ENCODE peak calls at places on chromosome 13, in four cellular contexts. One of them, this sample, is unnamed.

GRCh38 chr13:50228527-50228926 is 213.3 kb downstream of the KCNRG start:
- DNase-seq in IMR-90: no peak
- DNase-seq in neuronal stem cell: no peak
- DNase-seq in neural progenitor cell: no peak
- DNase-seq in this sample: no peak

GRCh38 chr13:46126552-46127171 is 21.8 kb upstream of the CPB2 start:
- DNase-seq in IMR-90: peak; percentile 68
- DNase-seq in neuronal stem cell: peak; percentile 61
- DNase-seq in neural progenitor cell: peak; percentile 84
- DNase-seq in this sample: no peak

GRCh38 chr13:49904729-49905456 is 31.2 kb downstream of the SPRYD7 start:
- DNase-seq in IMR-90: no peak
- DNase-seq in neuronal stem cell: no peak
- DNase-seq in neural progenitor cell: no peak
- DNase-seq in this sample: no peak

GRCh38 chr13:99307648-99308339 is 595 bp upstream of the GPR183 start:
- DNase-seq in IMR-90: peak; percentile 83
- DNase-seq in neuronal stem cell: no peak
- DNase-seq in neural progenitor cell: no peak
- DNase-seq in this sample: no peak

GRCh38 chr13:80550856-80551532 is 210.1 kb upstream of the SPRY2 start:
- DNase-seq in IMR-90: no peak
- DNase-seq in neuronal stem cell: no peak
- DNase-seq in neural progenitor cell: no peak
- DNase-seq in this sample: no peak

GRCh38 chr13:50421457-50422130 is 406.4 kb downstream of the KCNRG start:
- DNase-seq in IMR-90: peak; percentile 38
- DNase-seq in neuronal stem cell: no peak
- DNase-seq in neural progenitor cell: no peak
- DNase-seq in this sample: no peak

GRCh38 chr13:50156722-50157121 is 141.5 kb downstream of the KCNRG start:
- DNase-seq in IMR-90: no peak
- DNase-seq in neuronal stem cell: no peak
- DNase-seq in neural progenitor cell: no peak
- DNase-seq in this sample: no peak

GRCh38 chr13:43567608-43568007 is 219.2 kb downstream of the ENOX1 start:
- DNase-seq in IMR-90: peak; percentile 64
- DNase-seq in neuronal stem cell: no peak
- DNase-seq in neural progenitor cell: no peak
- DNase-seq in this sample: no peak

GRCh38 chr13:97460004-97460756 is 26.2 kb downstream of the RAP2A start:
- DNase-seq in IMR-90: peak; percentile 38
- DNase-seq in neuronal stem cell: no peak
- DNase-seq in neural progenitor cell: no peak
- DNase-seq in this sample: no peak

GRCh38 chr13:20495087-20496023 is 30.3 kb downstream of the CRYL1 start:
- DNase-seq in IMR-90: peak; percentile 72
- DNase-seq in neuronal stem cell: peak; percentile 51
- DNase-seq in neural progenitor cell: peak; percentile 69
- DNase-seq in this sample: no peak

GRCh38 chr13:64338671-64339070 is 2891.5 kb downstream of the PCDH9 start:
- DNase-seq in IMR-90: no peak
- DNase-seq in neuronal stem cell: no peak
- DNase-seq in neural progenitor cell: no peak
- DNase-seq in this sample: no peak

GRCh38 chr13:64333888-64334287 is 2896.2 kb downstream of the PCDH9 start:
- DNase-seq in IMR-90: no peak
- DNase-seq in neuronal stem cell: peak; percentile 0
- DNase-seq in neural progenitor cell: peak; percentile 68
- DNase-seq in this sample: no peak

DNA sequence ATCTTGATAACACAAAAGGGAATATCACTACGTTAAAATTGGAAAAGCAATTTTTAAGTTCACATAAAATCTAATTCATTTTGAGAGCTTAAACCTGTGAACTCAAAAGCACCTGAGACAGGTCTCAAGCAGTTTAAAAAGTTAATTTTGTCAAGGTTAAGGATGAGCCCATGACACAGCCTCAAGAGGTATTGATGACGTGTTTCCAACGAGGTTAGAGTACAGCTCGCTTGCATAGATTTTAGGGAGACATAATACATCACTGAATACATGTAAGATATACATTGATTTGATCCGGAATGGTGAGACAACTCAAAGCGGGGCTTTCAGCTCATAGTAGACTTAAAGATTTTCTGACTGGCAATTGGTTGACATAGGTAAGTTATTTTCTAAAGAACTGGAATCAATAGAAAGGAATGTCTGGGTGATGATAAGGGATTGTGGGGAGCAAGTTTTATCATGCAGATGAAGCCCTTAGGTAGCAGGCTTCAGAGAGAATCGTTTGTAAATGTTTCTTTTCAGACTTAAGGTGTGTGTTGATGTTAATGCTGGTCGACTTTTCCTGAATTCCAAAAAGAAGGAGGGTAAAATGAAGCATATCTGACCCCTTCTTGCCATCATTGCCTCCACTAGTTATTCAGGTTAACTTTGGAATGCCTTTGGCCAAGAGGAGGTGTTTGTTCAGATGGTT is 2890.6 kb downstream of the PCDH9 start:
- DNase-seq in IMR-90: no peak
- DNase-seq in neuronal stem cell: no peak
- DNase-seq in neural progenitor cell: no peak
- DNase-seq in this sample: no peak
- H2AFZ ChIP-seq in IMR-90: no peak overlapping the region
- H2AFZ ChIP-seq in neuronal stem cell: no peak overlapping the region
- H2AFZ ChIP-seq in neural progenitor cell: peak overlapping the region; percentile 32
- H2AFZ ChIP-seq in this sample: no peak overlapping the region

GRCh38 chr13:41199061-41199460 is 4.7 kb upstream of the KBTBD7 start:
- DNase-seq in IMR-90: no peak
- DNase-seq in neuronal stem cell: no peak
- DNase-seq in neural progenitor cell: no peak
- DNase-seq in this sample: no peak
- H3K27ac ChIP-seq in IMR-90: no peak overlapping the region
- H3K27ac ChIP-seq in neuronal stem cell: no peak overlapping the region
- H3K27ac ChIP-seq in neural progenitor cell: no peak overlapping the region
- H3K27ac ChIP-seq in this sample: no peak overlapping the region

GRCh38 chr13:24338721-24339120 is 29.3 kb downstream of the C1QTNF9 start:
- DNase-seq in IMR-90: no peak
- DNase-seq in neuronal stem cell: no peak
- DNase-seq in neural progenitor cell: no peak
- DNase-seq in this sample: no peak

GRCh38 chr13:24339937-24340607 is 30.7 kb downstream of the C1QTNF9 start:
- DNase-seq in IMR-90: no peak
- DNase-seq in neuronal stem cell: no peak
- DNase-seq in neural progenitor cell: no peak
- DNase-seq in this sample: no peak

GRCh38 chr13:24340608-24340955 is 31.2 kb downstream of the C1QTNF9 start:
- DNase-seq in IMR-90: no peak
- DNase-seq in neuronal stem cell: no peak
- DNase-seq in neural progenitor cell: no peak
- DNase-seq in this sample: no peak

GRCh38 chr13:24341439-24341838 is 32.1 kb downstream of the C1QTNF9 start:
- DNase-seq in IMR-90: peak; percentile 46
- DNase-seq in neuronal stem cell: no peak
- DNase-seq in neural progenitor cell: no peak
- DNase-seq in this sample: no peak
- H2AFZ ChIP-seq in IMR-90: peak overlapping the region; percentile 34
- H2AFZ ChIP-seq in neuronal stem cell: no peak overlapping the region
- H2AFZ ChIP-seq in neural progenitor cell: no peak overlapping the region
- H2AFZ ChIP-seq in this sample: no peak overlapping the region

GRCh38 chr13:30898070-30898469 is 8.0 kb upstream of the MEDAG start:
- DNase-seq in IMR-90: no peak
- DNase-seq in neuronal stem cell: no peak
- DNase-seq in neural progenitor cell: no peak
- DNase-seq in this sample: no peak
- H3K27ac ChIP-seq in IMR-90: no peak overlapping the region
- H3K27ac ChIP-seq in neuronal stem cell: no peak overlapping the region
- H3K27ac ChIP-seq in neural progenitor cell: no peak overlapping the region
- H3K27ac ChIP-seq in this sample: no peak overlapping the region

DNA sequence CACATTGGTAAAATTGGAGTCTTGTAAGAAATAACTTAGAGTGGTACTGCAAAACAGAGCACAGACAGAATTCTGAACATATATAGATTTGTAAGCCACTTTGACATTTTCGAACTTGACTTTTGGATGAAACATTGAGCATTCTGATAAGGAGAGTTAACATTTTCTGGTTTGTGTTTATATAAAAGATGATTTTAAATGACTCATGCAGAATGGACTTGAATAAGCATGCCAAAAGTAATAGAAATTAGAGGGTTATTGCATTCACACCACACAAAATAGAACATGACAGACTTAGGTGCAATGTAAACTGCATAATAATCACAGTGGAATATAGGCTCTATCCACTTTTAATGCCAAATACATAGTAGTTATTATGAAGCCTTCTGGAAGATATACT is 507.0 kb downstream of the DACH1 start:
- DNase-seq in IMR-90: no peak
- DNase-seq in neuronal stem cell: no peak
- DNase-seq in neural progenitor cell: no peak
- DNase-seq in this sample: no peak
- H2AFZ ChIP-seq in IMR-90: no peak overlapping the region
- H2AFZ ChIP-seq in neuronal stem cell: no peak overlapping the region
- H2AFZ ChIP-seq in neural progenitor cell: no peak overlapping the region
- H2AFZ ChIP-seq in this sample: no peak overlapping the region

GRCh38 chr13:30112602-30113435 is 194.5 kb downstream of the KATNAL1 start:
- DNase-seq in IMR-90: peak; percentile 85
- DNase-seq in neuronal stem cell: peak; percentile 80
- DNase-seq in neural progenitor cell: peak; percentile 87
- DNase-seq in this sample: peak; percentile 55

GRCh38 chr13:30115257-30115600 is 192.1 kb downstream of the KATNAL1 start:
- DNase-seq in IMR-90: no peak
- DNase-seq in neuronal stem cell: no peak
- DNase-seq in neural progenitor cell: no peak
- DNase-seq in this sample: no peak

GRCh38 chr13:30113531-30113930 is 193.8 kb downstream of the KATNAL1 start:
- DNase-seq in IMR-90: no peak
- DNase-seq in neuronal stem cell: no peak
- DNase-seq in neural progenitor cell: no peak
- DNase-seq in this sample: no peak

GRCh38 chr13:30114586-30115256 is 192.6 kb downstream of the KATNAL1 start:
- DNase-seq in IMR-90: peak; percentile 82
- DNase-seq in neuronal stem cell: peak; percentile 85
- DNase-seq in neural progenitor cell: peak; percentile 95
- DNase-seq in this sample: no peak

DNA sequence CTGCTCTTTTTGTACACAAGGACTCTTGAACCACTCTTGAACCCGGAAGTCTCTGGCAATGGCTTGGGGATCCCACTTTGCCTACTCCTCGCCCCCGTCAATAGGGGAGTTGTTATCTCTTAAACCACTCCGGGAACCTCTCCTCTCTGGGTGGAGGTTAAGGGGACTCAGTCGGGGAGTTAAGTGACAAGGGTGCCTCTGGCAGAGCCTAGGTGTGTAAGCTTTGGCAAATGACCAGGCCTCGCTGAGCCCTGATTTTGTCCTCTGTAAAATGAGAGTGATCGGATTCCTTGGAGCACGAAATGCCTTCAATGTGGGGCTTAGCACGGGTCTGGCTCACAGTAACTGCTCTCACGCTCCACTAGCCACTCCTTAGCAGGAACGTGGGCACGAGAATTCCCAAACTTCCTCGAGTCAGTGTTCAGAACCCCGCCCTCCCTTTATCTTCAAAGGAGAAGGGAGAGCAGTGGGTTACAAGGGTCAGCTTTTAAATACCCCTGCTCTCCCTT is 193.3 kb downstream of the KATNAL1 start:
- DNase-seq in IMR-90: no peak
- DNase-seq in neuronal stem cell: no peak
- DNase-seq in neural progenitor cell: peak; percentile 76
- DNase-seq in this sample: no peak
- H3K27ac ChIP-seq in IMR-90: no peak overlapping the region
- H3K27ac ChIP-seq in neuronal stem cell: peak overlapping the region; percentile 71
- H3K27ac ChIP-seq in neural progenitor cell: no peak overlapping the region
- H3K27ac ChIP-seq in this sample: no peak overlapping the region

This sample was measured in keratinocyte.